ENCODE peak calls at places on chromosomes 11 and 22, in four cellular contexts. One of them, this sample, is unnamed. For H3K9me3, the result is how much of the 10 kb centered on the place peaks cover.

GRCh38 chr11:104256525-104256924 is 92.6 kb upstream of the PDGFD start:
- DNase-seq in CD4-positive, alpha-beta T cell: no peak
- DNase-seq in CD4-positive, alpha-beta memory T cell: no peak
- DNase-seq in aorta: no peak
- DNase-seq in this sample: no peak

GRCh38 chr11:429931-430456 is 11.8 kb downstream of the ANO9 start:
- DNase-seq in CD4-positive, alpha-beta T cell: no peak
- DNase-seq in CD4-positive, alpha-beta memory T cell: peak
- DNase-seq in aorta: peak
- DNase-seq in this sample: no peak

GRCh38 chr11:29161216-29161615 is 855.6 kb downstream of the KCNA4 start:
- DNase-seq in CD4-positive, alpha-beta memory T cell: no peak
- DNase-seq in CD4-positive, alpha-beta T cell: no peak
- DNase-seq in aorta: no peak
- DNase-seq in this sample: no peak

GRCh38 chr22:27501191-27501936 is 300.2 kb downstream of the MN1 start:
- DNase-seq in CD4-positive, alpha-beta T cell: no peak
- DNase-seq in CD4-positive, alpha-beta memory T cell: no peak
- DNase-seq in aorta: no peak
- DNase-seq in this sample: no peak

GRCh38 chr11:68142028-68142412 is 20.8 kb upstream of the CHKA start:
- DNase-seq in CD4-positive, alpha-beta T cell: no peak
- DNase-seq in aorta: peak
- DNase-seq in CD4-positive, alpha-beta memory T cell: peak
- DNase-seq in this sample: no peak

GRCh38 chr11:2109541-2110019 is 29.6 kb downstream of the IGF2 start:
- DNase-seq in CD4-positive, alpha-beta T cell: no peak
- DNase-seq in aorta: no peak
- DNase-seq in CD4-positive, alpha-beta memory T cell: no peak
- DNase-seq in this sample: no peak

GRCh38 chr22:41003976-41004375 is 52.8 kb downstream of the RBX1 start:
- DNase-seq in CD4-positive, alpha-beta T cell: no peak
- DNase-seq in CD4-positive, alpha-beta memory T cell: no peak
- DNase-seq in aorta: no peak
- DNase-seq in this sample: no peak

GRCh38 chr22:27212081-27212480 is 554.7 kb downstream of the MIAT start:
- DNase-seq in CD4-positive, alpha-beta T cell: no peak
- DNase-seq in aorta: no peak
- DNase-seq in CD4-positive, alpha-beta memory T cell: no peak
- DNase-seq in this sample: no peak

GRCh38 chr11:123378096-123378495 is 52.0 kb upstream of the GRAMD1B start:
- DNase-seq in CD4-positive, alpha-beta memory T cell: no peak
- DNase-seq in CD4-positive, alpha-beta T cell: no peak
- DNase-seq in aorta: no peak
- DNase-seq in this sample: no peak

DNA sequence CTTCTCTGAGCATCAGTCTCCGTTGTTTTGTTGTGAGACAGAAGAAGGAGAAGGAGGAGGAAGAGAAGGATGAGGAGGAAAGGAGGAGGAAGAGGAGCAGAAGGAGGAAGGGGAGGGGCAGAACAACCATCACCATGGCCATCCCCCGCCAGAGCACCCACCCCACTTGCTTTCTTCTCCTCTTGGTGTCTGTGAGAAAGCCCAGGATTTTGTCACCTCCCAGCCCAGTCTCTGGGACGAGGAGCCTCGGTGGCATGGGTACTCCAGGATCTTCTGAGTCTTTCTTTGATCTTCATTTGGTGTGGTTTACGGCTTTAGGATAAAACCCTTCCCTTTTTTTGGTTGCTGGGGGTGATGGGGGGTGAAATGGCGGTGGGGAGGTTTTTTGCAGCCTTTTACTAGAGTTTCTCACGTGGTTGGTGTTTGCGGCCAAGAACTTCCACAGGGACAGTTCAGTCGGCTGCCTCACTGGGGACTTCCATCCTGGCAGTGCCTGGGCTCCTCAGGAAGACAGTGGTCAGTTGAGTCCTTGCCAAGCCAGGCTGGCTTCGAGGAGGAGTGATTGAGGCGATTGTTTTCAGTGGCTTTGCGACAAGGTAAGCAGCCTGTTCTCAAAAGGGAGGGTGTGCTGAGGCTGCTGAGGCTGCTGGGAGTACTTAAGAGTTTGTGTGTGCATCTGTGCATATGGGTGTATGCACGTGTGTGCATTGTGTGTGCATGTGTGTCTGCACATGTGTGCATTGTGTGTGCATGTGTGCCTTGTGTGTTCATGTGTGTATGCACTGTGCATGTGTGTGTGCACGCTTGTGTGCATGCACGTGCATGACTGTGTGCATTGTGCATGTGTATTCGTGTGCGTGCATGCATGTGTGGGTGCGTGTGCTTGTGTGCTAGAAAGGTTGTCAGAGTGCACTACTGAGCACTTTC is 567.5 kb downstream of the TBC1D22A start:
- DNase-seq in CD4-positive, alpha-beta T cell: no peak
- DNase-seq in CD4-positive, alpha-beta memory T cell: no peak
- DNase-seq in aorta: no peak
- DNase-seq in this sample: no peak
- H3K9me3 ChIP-seq in CD4-positive, alpha-beta T cell: under half
- H3K9me3 ChIP-seq in CD4-positive, alpha-beta memory T cell: under half
- H3K9me3 ChIP-seq in aorta: under half
- H3K9me3 ChIP-seq in this sample: under half

GRCh38 chr22:49667236-49667635 is 160.4 kb downstream of the BRD1 start:
- DNase-seq in aorta: peak
- DNase-seq in CD4-positive, alpha-beta T cell: no peak
- DNase-seq in CD4-positive, alpha-beta memory T cell: no peak
- DNase-seq in this sample: no peak
- H3K9me3 ChIP-seq in aorta: under half
- H3K9me3 ChIP-seq in CD4-positive, alpha-beta T cell: under half
- H3K9me3 ChIP-seq in CD4-positive, alpha-beta memory T cell: under half
- H3K9me3 ChIP-seq in this sample: under half

GRCh38 chr22:49600891-49601431 is 226.7 kb downstream of the BRD1 start:
- DNase-seq in CD4-positive, alpha-beta T cell: no peak
- DNase-seq in CD4-positive, alpha-beta memory T cell: no peak
- DNase-seq in aorta: no peak
- DNase-seq in this sample: no peak
- H3K9me3 ChIP-seq in CD4-positive, alpha-beta T cell: under half
- H3K9me3 ChIP-seq in CD4-positive, alpha-beta memory T cell: under half
- H3K9me3 ChIP-seq in aorta: under half
- H3K9me3 ChIP-seq in this sample: under half

GRCh38 chr22:16963189-16963945 is 44.7 kb downstream of the GAB4 start:
- DNase-seq in CD4-positive, alpha-beta memory T cell: no peak
- DNase-seq in CD4-positive, alpha-beta T cell: no peak
- DNase-seq in aorta: no peak
- DNase-seq in this sample: no peak

GRCh38 chr22:16960884-16961249 is 47.2 kb downstream of the GAB4 start:
- DNase-seq in CD4-positive, alpha-beta T cell: no peak
- DNase-seq in CD4-positive, alpha-beta memory T cell: no peak
- DNase-seq in aorta: no peak
- DNase-seq in this sample: no peak

GRCh38 chr22:16962501-16962900 is 45.5 kb downstream of the GAB4 start:
- DNase-seq in aorta: no peak
- DNase-seq in CD4-positive, alpha-beta T cell: no peak
- DNase-seq in CD4-positive, alpha-beta memory T cell: no peak
- DNase-seq in this sample: no peak

GRCh38 chr22:16960220-16960883 is 47.7 kb downstream of the GAB4 start:
- DNase-seq in aorta: no peak
- DNase-seq in CD4-positive, alpha-beta T cell: no peak
- DNase-seq in CD4-positive, alpha-beta memory T cell: no peak
- DNase-seq in this sample: no peak

DNA sequence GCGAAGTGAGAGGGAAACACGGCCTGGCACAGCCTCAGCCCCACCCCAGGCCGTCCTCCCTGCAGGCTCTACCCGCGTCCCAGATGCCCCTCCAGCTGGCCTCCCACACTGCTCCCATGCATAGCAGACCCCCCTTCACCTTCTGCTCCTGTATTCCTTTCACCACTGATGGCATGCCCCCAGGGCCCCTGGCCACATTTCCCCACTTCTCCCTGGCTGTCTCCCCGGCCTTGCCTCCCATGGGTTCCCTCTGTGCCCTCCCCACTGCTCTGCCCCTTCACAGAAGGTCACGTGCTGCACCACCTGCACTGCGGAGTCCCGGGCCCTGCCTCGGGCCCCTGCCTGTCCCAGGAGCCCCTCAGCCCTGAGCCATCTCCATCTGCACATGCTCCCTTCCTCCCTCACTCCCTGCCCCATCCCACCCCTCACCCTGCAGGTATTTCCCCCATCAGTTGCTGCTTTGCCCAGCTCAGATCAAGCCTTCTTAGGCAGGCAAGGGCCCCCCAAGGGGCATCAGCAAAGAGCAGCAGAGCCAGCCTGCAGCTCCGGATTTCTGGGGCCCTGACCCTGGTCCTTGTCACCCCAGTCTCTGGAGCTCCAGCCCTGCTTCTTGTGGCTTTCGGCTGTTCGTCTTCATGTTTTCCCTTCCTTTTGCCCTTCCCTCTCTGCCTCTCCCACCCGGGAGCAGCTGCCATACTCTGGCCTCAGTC is 46.4 kb downstream of the GAB4 start:
- DNase-seq in aorta: no peak
- DNase-seq in CD4-positive, alpha-beta T cell: no peak
- DNase-seq in CD4-positive, alpha-beta memory T cell: no peak
- DNase-seq in this sample: no peak
- H3K9me3 ChIP-seq in aorta: under half
- H3K9me3 ChIP-seq in CD4-positive, alpha-beta T cell: under half
- H3K9me3 ChIP-seq in CD4-positive, alpha-beta memory T cell: under half
- H3K9me3 ChIP-seq in this sample: under half

GRCh38 chr11:106493751-106494150 is 416.3 kb downstream of the AASDHPPT start:
- DNase-seq in CD4-positive, alpha-beta T cell: no peak
- DNase-seq in aorta: no peak
- DNase-seq in CD4-positive, alpha-beta memory T cell: no peak
- DNase-seq in this sample: no peak
- H3K9me3 ChIP-seq in CD4-positive, alpha-beta T cell: under half
- H3K9me3 ChIP-seq in aorta: under half
- H3K9me3 ChIP-seq in CD4-positive, alpha-beta memory T cell: under half
- H3K9me3 ChIP-seq in this sample: under half

DNA sequence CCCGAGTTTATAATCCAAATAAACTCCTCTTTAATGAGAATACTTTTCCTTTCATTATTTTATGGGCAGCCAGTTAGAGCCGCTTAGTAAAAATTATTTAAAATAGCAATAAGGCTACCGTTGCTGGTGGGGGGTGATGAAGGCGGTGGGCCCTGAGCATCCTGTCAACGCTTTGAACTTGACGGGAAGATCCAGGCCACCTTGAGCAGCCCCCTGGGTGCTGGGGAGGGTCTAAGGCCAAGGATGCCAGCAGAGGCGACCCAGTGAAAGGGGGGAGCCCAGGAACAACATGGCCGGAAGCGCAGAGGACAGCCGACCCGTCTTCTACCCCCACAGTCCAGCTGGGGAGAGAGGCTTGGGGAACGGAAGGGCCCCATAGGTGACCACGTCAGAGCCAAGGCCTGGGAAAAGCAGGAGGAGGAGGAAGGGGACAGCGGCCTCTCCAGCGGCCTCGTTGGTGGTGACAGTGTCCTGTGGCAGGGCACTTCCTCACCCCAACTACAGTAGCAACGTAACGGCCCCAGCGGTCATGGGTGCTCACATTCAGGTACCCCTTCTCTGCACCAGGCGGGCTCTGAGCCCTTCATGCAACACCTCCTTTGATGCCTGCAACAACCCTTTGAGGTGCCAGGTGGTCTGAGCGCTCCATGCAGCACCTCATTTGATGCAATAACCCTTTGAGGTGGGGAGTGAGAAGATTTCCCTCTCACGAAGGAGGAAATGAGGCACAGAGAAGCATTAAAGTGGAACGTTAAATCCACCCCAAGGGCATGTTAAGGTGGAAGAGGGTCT is 695.3 kb downstream of the TBC1D22A start:
- DNase-seq in aorta: no peak
- DNase-seq in CD4-positive, alpha-beta T cell: no peak
- DNase-seq in CD4-positive, alpha-beta memory T cell: no peak
- DNase-seq in this sample: no peak
- H3K9me3 ChIP-seq in aorta: under half
- H3K9me3 ChIP-seq in CD4-positive, alpha-beta T cell: under half
- H3K9me3 ChIP-seq in CD4-positive, alpha-beta memory T cell: under half
- H3K9me3 ChIP-seq in this sample: under half